ENCODE peak calls at places on chromosomes 12 and 14, in eight cellular contexts. One of them, this sample, is unnamed.

GRCh38 chr14:63857467-63858030 is 4.7 kb downstream of the SYNE2 start:
- DNase-seq in GM23248: no peak
- DNase-seq in NCI-H510A treated with DMSO at 0.1 percent for 48 hours: no peak
- DNase-seq in kidney glomerular epithelial cell: no peak
- DNase-seq in stimulated activated CD4-positive, alpha-beta T cell treated with anti-CD3 and anti-CD28 coated beads, Interleukin-12 subunit alpha, Interleukin-12 subunit beta, amount 100 ng/mL, for 48 hours: peak; percentile 24
- DNase-seq in cardiac muscle cell: no peak
- DNase-seq in LoVo: no peak
- DNase-seq in small intestine: no peak
- DNase-seq in this sample: no peak

GRCh38 chr12:5076761-5077160 is 33.1 kb downstream of the KCNA5 start:
- DNase-seq in GM23248: no peak
- DNase-seq in NCI-H510A treated with DMSO at 0.1 percent for 48 hours: no peak
- DNase-seq in kidney glomerular epithelial cell: no peak
- DNase-seq in stimulated activated CD4-positive, alpha-beta T cell treated with anti-CD3 and anti-CD28 coated beads, Interleukin-12 subunit alpha, Interleukin-12 subunit beta, amount 100 ng/mL, for 48 hours: no peak
- DNase-seq in cardiac muscle cell: no peak
- DNase-seq in LoVo: no peak
- DNase-seq in small intestine: no peak
- DNase-seq in this sample: no peak

GRCh38 chr14:22613091-22613695 is 15.1 kb downstream of the ABHD4 start:
- DNase-seq in GM23248: peak; percentile 30
- DNase-seq in NCI-H510A treated with DMSO at 0.1 percent for 48 hours: no peak
- DNase-seq in kidney glomerular epithelial cell: peak; percentile 13
- DNase-seq in stimulated activated CD4-positive, alpha-beta T cell treated with anti-CD3 and anti-CD28 coated beads, Interleukin-12 subunit alpha, Interleukin-12 subunit beta, amount 100 ng/mL, for 48 hours: no peak
- DNase-seq in cardiac muscle cell: no peak
- DNase-seq in LoVo: no peak
- DNase-seq in small intestine: no peak
- DNase-seq in this sample: no peak

GRCh38 chr12:38669530-38669929 is 235.9 kb downstream of the CPNE8 start:
- DNase-seq in GM23248: no peak
- DNase-seq in NCI-H510A treated with DMSO at 0.1 percent for 48 hours: no peak
- DNase-seq in kidney glomerular epithelial cell: no peak
- DNase-seq in stimulated activated CD4-positive, alpha-beta T cell treated with anti-CD3 and anti-CD28 coated beads, Interleukin-12 subunit alpha, Interleukin-12 subunit beta, amount 100 ng/mL, for 48 hours: no peak
- DNase-seq in cardiac muscle cell: peak; percentile 56
- DNase-seq in LoVo: no peak
- DNase-seq in small intestine: no peak
- DNase-seq in this sample: no peak

GRCh38 chr14:72247896-72248295 is 315.7 kb downstream of the RGS6 start:
- DNase-seq in GM23248: no peak
- DNase-seq in NCI-H510A treated with DMSO at 0.1 percent for 48 hours: no peak
- DNase-seq in kidney glomerular epithelial cell: no peak
- DNase-seq in stimulated activated CD4-positive, alpha-beta T cell treated with anti-CD3 and anti-CD28 coated beads, Interleukin-12 subunit alpha, Interleukin-12 subunit beta, amount 100 ng/mL, for 48 hours: no peak
- DNase-seq in cardiac muscle cell: no peak
- DNase-seq in LoVo: no peak
- DNase-seq in small intestine: no peak
- DNase-seq in this sample: no peak

GRCh38 chr12:72349491-72349890 is 77.3 kb downstream of the TRHDE start:
- DNase-seq in GM23248: no peak
- DNase-seq in NCI-H510A treated with DMSO at 0.1 percent for 48 hours: no peak
- DNase-seq in kidney glomerular epithelial cell: no peak
- DNase-seq in stimulated activated CD4-positive, alpha-beta T cell treated with anti-CD3 and anti-CD28 coated beads, Interleukin-12 subunit alpha, Interleukin-12 subunit beta, amount 100 ng/mL, for 48 hours: no peak
- DNase-seq in cardiac muscle cell: no peak
- DNase-seq in LoVo: no peak
- DNase-seq in small intestine: no peak
- DNase-seq in this sample: no peak

GRCh38 chr14:75433631-75434556 is 6.1 kb downstream of the JDP2 start:
- DNase-seq in GM23248: peak; percentile 85
- DNase-seq in NCI-H510A treated with DMSO at 0.1 percent for 48 hours: no peak
- DNase-seq in kidney glomerular epithelial cell: no peak
- DNase-seq in stimulated activated CD4-positive, alpha-beta T cell treated with anti-CD3 and anti-CD28 coated beads, Interleukin-12 subunit alpha, Interleukin-12 subunit beta, amount 100 ng/mL, for 48 hours: no peak
- DNase-seq in cardiac muscle cell: no peak
- DNase-seq in LoVo: no peak
- DNase-seq in small intestine: no peak
- DNase-seq in this sample: no peak

GRCh38 chr12:80183939-80184338 is 84.6 kb downstream of the OTOGL start:
- DNase-seq in GM23248: peak; percentile 68
- DNase-seq in NCI-H510A treated with DMSO at 0.1 percent for 48 hours: no peak
- DNase-seq in kidney glomerular epithelial cell: no peak
- DNase-seq in stimulated activated CD4-positive, alpha-beta T cell treated with anti-CD3 and anti-CD28 coated beads, Interleukin-12 subunit alpha, Interleukin-12 subunit beta, amount 100 ng/mL, for 48 hours: no peak
- DNase-seq in cardiac muscle cell: no peak
- DNase-seq in LoVo: no peak
- DNase-seq in small intestine: no peak
- DNase-seq in this sample: no peak

GRCh38 chr12:127363392-127363791 is 903.6 kb upstream of the TMEM132C start:
- DNase-seq in GM23248: peak; percentile 41
- DNase-seq in NCI-H510A treated with DMSO at 0.1 percent for 48 hours: no peak
- DNase-seq in kidney glomerular epithelial cell: no peak
- DNase-seq in stimulated activated CD4-positive, alpha-beta T cell treated with anti-CD3 and anti-CD28 coated beads, Interleukin-12 subunit alpha, Interleukin-12 subunit beta, amount 100 ng/mL, for 48 hours: no peak
- DNase-seq in cardiac muscle cell: peak; percentile 40
- DNase-seq in LoVo: no peak
- DNase-seq in small intestine: no peak
- DNase-seq in this sample: no peak

GRCh38 chr14:81319314-81319713 is 80.8 kb downstream of the STON2 start:
- DNase-seq in GM23248: no peak
- DNase-seq in NCI-H510A treated with DMSO at 0.1 percent for 48 hours: no peak
- DNase-seq in kidney glomerular epithelial cell: no peak
- DNase-seq in stimulated activated CD4-positive, alpha-beta T cell treated with anti-CD3 and anti-CD28 coated beads, Interleukin-12 subunit alpha, Interleukin-12 subunit beta, amount 100 ng/mL, for 48 hours: no peak
- DNase-seq in cardiac muscle cell: no peak
- DNase-seq in LoVo: no peak
- DNase-seq in small intestine: peak; percentile 17
- DNase-seq in this sample: no peak

GRCh38 chr12:78759387-78759786 is 105.2 kb upstream of the SYT1 start:
- DNase-seq in GM23248: peak; percentile 43
- DNase-seq in NCI-H510A treated with DMSO at 0.1 percent for 48 hours: peak; percentile 40
- DNase-seq in kidney glomerular epithelial cell: no peak
- DNase-seq in stimulated activated CD4-positive, alpha-beta T cell treated with anti-CD3 and anti-CD28 coated beads, Interleukin-12 subunit alpha, Interleukin-12 subunit beta, amount 100 ng/mL, for 48 hours: no peak
- DNase-seq in cardiac muscle cell: no peak
- DNase-seq in LoVo: no peak
- DNase-seq in small intestine: no peak
- DNase-seq in this sample: no peak

GRCh38 chr12:25135531-25136154 is 59.3 kb downstream of the DNAI7 start:
- DNase-seq in GM23248: no peak
- DNase-seq in NCI-H510A treated with DMSO at 0.1 percent for 48 hours: no peak
- DNase-seq in kidney glomerular epithelial cell: no peak
- DNase-seq in stimulated activated CD4-positive, alpha-beta T cell treated with anti-CD3 and anti-CD28 coated beads, Interleukin-12 subunit alpha, Interleukin-12 subunit beta, amount 100 ng/mL, for 48 hours: peak; percentile 3
- DNase-seq in cardiac muscle cell: no peak
- DNase-seq in LoVo: no peak
- DNase-seq in small intestine: no peak
- DNase-seq in this sample: no peak

This sample was measured in dorsolateral prefrontal cortex.